ENCODE peak calls at places on chromosome 21, in four cellular contexts. One of them, this sample, is unnamed.

GRCh38 chr21:39441502-39442475 is 3.8 kb downstream of the LCA5L start:
- DNase-seq in NCI-H146: peak
- DNase-seq in NCI-H2081: peak
- DNase-seq in HT1080: peak
- DNase-seq in this sample: no peak

GRCh38 chr21:45994086-45994661 is 12.6 kb downstream of the COL6A1 start:
- DNase-seq in NCI-H146: no peak
- DNase-seq in NCI-H2081: no peak
- DNase-seq in HT1080: no peak
- DNase-seq in this sample: no peak

GRCh38 chr21:33362044-33362555 is 37.3 kb downstream of the IFNAR1 start:
- DNase-seq in NCI-H146: peak
- DNase-seq in NCI-H2081: no peak
- DNase-seq in HT1080: no peak
- DNase-seq in this sample: peak

GRCh38 chr21:39397651-39398385 is 47.8 kb downstream of the LCA5L start:
- DNase-seq in NCI-H146: no peak
- DNase-seq in NCI-H2081: no peak
- DNase-seq in HT1080: no peak
- DNase-seq in this sample: no peak

GRCh38 chr21:28310711-28311110 is 682.0 kb downstream of the LTN1 start:
- DNase-seq in NCI-H146: no peak
- DNase-seq in NCI-H2081: no peak
- DNase-seq in HT1080: no peak
- DNase-seq in this sample: no peak

GRCh38 chr21:16330340-16331319 is 600.8 kb downstream of the USP25 start:
- DNase-seq in NCI-H146: peak
- DNase-seq in NCI-H2081: peak
- DNase-seq in HT1080: peak
- DNase-seq in this sample: peak

GRCh38 chr21:28421716-28422480 is 570.8 kb downstream of the LTN1 start:
- DNase-seq in NCI-H146: no peak
- DNase-seq in NCI-H2081: no peak
- DNase-seq in HT1080: no peak
- DNase-seq in this sample: no peak

GRCh38 chr21:44966135-44967081 is 26.6 kb downstream of the SLX9 start:
- DNase-seq in NCI-H146: no peak
- DNase-seq in NCI-H2081: peak
- DNase-seq in HT1080: no peak
- DNase-seq in this sample: no peak

GRCh38 chr21:34845521-34846213 is 176.9 kb downstream of the CLIC6 start:
- DNase-seq in NCI-H146: no peak
- DNase-seq in NCI-H2081: no peak
- DNase-seq in HT1080: peak
- DNase-seq in this sample: peak

GRCh38 chr21:42137191-42137913 is 66.2 kb downstream of the UMODL1 start:
- DNase-seq in NCI-H146: no peak
- DNase-seq in NCI-H2081: no peak
- DNase-seq in HT1080: no peak
- DNase-seq in this sample: no peak

GRCh38 chr21:42360317-42360716 is 6.0 kb downstream of the TFF1 start:
- DNase-seq in NCI-H146: no peak
- DNase-seq in NCI-H2081: no peak
- DNase-seq in HT1080: no peak
- DNase-seq in this sample: no peak

GRCh38 chr21:14900058-14900457 is 164.7 kb downstream of the NRIP1 start:
- DNase-seq in NCI-H146: no peak
- DNase-seq in NCI-H2081: no peak
- DNase-seq in HT1080: peak
- DNase-seq in this sample: no peak

GRCh38 chr21:21612446-21612845 is 614.2 kb downstream of the NCAM2 start:
- DNase-seq in NCI-H146: no peak
- DNase-seq in NCI-H2081: no peak
- DNase-seq in HT1080: peak
- DNase-seq in this sample: no peak

GRCh38 chr21:39612233-39613028 is at the start of gene B3GALT5:
- DNase-seq in NCI-H146: peak
- DNase-seq in NCI-H2081: no peak
- DNase-seq in HT1080: peak
- DNase-seq in this sample: no peak

GRCh38 chr21:28770867-28771661 is 221.6 kb downstream of the LTN1 start:
- DNase-seq in NCI-H146: no peak
- DNase-seq in NCI-H2081: no peak
- DNase-seq in HT1080: no peak
- DNase-seq in this sample: no peak

GRCh38 chr21:31335957-31336738 is 7.9 kb downstream of the TIAM1 start:
- DNase-seq in NCI-H146: no peak
- DNase-seq in NCI-H2081: no peak
- DNase-seq in HT1080: peak
- DNase-seq in this sample: no peak

GRCh38 chr21:21341041-21341440 is 342.8 kb downstream of the NCAM2 start:
- DNase-seq in NCI-H146: no peak
- DNase-seq in NCI-H2081: no peak
- DNase-seq in HT1080: no peak
- DNase-seq in this sample: peak

GRCh38 chr21:44995257-44995941 is 55.6 kb downstream of the SLX9 start:
- DNase-seq in NCI-H146: no peak
- DNase-seq in NCI-H2081: no peak
- DNase-seq in HT1080: no peak
- DNase-seq in this sample: no peak

GRCh38 chr21:42666023-42666747 is 12.8 kb downstream of the PDE9A start:
- DNase-seq in NCI-H146: no peak
- DNase-seq in NCI-H2081: no peak
- DNase-seq in HT1080: no peak
- DNase-seq in this sample: no peak